ENCODE peak calls at places on chromosome 19, in ten cellular contexts. X is stomach, K is pancreas, A is RWPE2, L is HCT116, M is SK-N-SH, Y is heart left ventricle, V is esophagus squamous epithelium, F is neural progenitor cell, D is tibial artery. U is an unnamed sample.

GRCh38 chr19:9323557-9323918 is 441 bp upstream of the ZNF559 start:
- DNase-seq in X (peak; percentile 55), D (peak; percentile 83), F (no peak), M (peak; percentile 66), L (peak; percentile 6), V (no peak), A (no peak), Y (peak; percentile 86), K (peak; percentile 38), U (peak; percentile 75)

GRCh38 chr19:52778811-52779210 is 7.8 kb downstream of the ZNF600 start:
- DNase-seq in K (no peak), F (no peak), V (no peak), Y (no peak), A (no peak), X (no peak), M (no peak), D (no peak), L (no peak), U (no peak)

GRCh38 chr19:34232566-34233481 is 21.5 kb upstream of the GARRE1 start:
- DNase-seq in V (no peak), A (no peak), D (peak; percentile 71), K (peak; percentile 54), X (no peak), Y (peak; percentile 55), M (no peak), L (peak; percentile 57), F (no peak), U (peak; percentile 86)

GRCh38 chr19:9324584-9324962 is 594 bp downstream of the ZNF559 start:
- DNase-seq in A (no peak), Y (no peak), X (no peak), L (no peak), K (no peak), M (peak; percentile 7), V (no peak), F (no peak), D (no peak), U (no peak)

GRCh38 chr19:572891-573825 is 762 bp downstream of the BSG start:
- DNase-seq in L (no peak), F (peak; percentile 78), D (peak; percentile 74), X (peak; percentile 57), V (no peak), K (peak; percentile 82), Y (peak; percentile 43), M (peak; percentile 69), A (no peak), U (peak; percentile 77)

GRCh38 chr19:29552454-29553280 is 26.9 kb downstream of the VSTM2B start:
- DNase-seq in D (peak; percentile 40), A (no peak), M (no peak), X (peak; percentile 18), V (no peak), F (no peak), K (no peak), Y (no peak), L (no peak), U (no peak)

GRCh38 chr19:887072-887471 is 5.9 kb downstream of the MED16 start:
- DNase-seq in K (no peak), F (no peak), A (no peak), D (no peak), V (no peak), X (no peak), M (peak; percentile 92), Y (no peak), L (no peak), U (no peak)

GRCh38 chr19:10270180-10270615 is 722 bp upstream of the ICAM1 start:
- DNase-seq in L (no peak), A (no peak), Y (peak; percentile 77), V (no peak), M (peak; percentile 39), D (peak; percentile 79), F (peak; percentile 20), K (no peak), X (peak; percentile 75), U (peak; percentile 92)

GRCh38 chr19:4425531-4425930 is 23.1 kb downstream of the CHAF1A start:
- DNase-seq in V (no peak), X (no peak), L (no peak), A (no peak), K (no peak), Y (no peak), D (no peak), M (no peak), F (no peak), U (no peak)

GRCh38 chr19:55336101-55336500 is 3.6 kb upstream of the KMT5C start:
- DNase-seq in F (no peak), L (no peak), X (no peak), A (peak; percentile 82), K (no peak), D (no peak), V (no peak), M (no peak), Y (no peak), U (no peak)

DNA sequence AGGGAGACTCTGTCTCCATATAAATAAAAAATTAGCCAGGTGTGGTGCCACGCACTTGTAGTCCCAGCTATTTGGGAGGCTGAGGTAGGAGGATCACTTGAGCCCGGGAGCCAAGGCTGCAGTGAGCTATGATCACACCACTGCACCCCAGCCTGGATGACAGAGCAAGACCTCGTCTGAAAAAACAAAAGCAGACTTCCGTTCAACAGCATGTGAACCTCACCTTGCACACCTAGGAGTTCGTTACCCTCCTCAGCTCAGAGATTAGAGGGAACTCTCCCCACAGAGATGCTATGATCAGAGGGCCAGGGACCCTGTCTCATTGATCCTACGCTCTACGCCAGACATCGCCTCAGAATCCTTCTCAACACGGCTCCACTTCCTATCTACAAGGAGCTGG is 15.3 kb downstream of the ELL start:
- DNase-seq in X (no peak), D (no peak), K (no peak), L (no peak), V (no peak), F (no peak), Y (no peak), M (no peak), A (no peak), U (no peak)
- H3K4me3 ChIP-seq in X (no peak overlapping the region), D (no peak overlapping the region), K (no peak overlapping the region), L (no peak overlapping the region), V (no peak overlapping the region), F (no peak overlapping the region), Y (no peak overlapping the region), M (no peak overlapping the region), A (no peak overlapping the region), U (no peak overlapping the region)

GRCh38 chr19:2164020-2164988 is 571 bp downstream of the DOT1L start:
- DNase-seq in K (no peak), A (no peak), D (peak; percentile 81), V (no peak), X (no peak), F (peak; percentile 73), L (no peak), M (no peak), Y (no peak), U (no peak)
- H3K27ac ChIP-seq in K (peak overlapping the region; percentile 91), A (peak overlapping the region; percentile 86), D (peak overlapping the region; percentile 92), V (peak overlapping the region; percentile 98), X (peak overlapping the region; percentile 96), F (peak overlapping the region; percentile 71), L (peak overlapping the region; percentile 99), M (peak overlapping the region; percentile 67), Y (peak overlapping the region; percentile 93), U (no peak overlapping the region)

GRCh38 chr19:38268539-38268938 is 4.2 kb downstream of the SPINT2 start:
- DNase-seq in A (no peak), V (no peak), K (no peak), M (no peak), Y (no peak), L (no peak), X (no peak), D (no peak), F (no peak), U (no peak)

GRCh38 chr19:38267780-38268430 is 3.5 kb downstream of the SPINT2 start:
- DNase-seq in F (no peak), M (no peak), D (no peak), V (no peak), L (no peak), Y (no peak), X (peak; percentile 81), K (peak; percentile 77), A (no peak), U (no peak)

GRCh38 chr19:38266070-38266469 is 1.7 kb downstream of the SPINT2 start:
- DNase-seq in M (no peak), K (no peak), Y (no peak), V (no peak), F (no peak), A (no peak), X (no peak), L (no peak), D (no peak), U (no peak)

GRCh38 chr19:38265213-38265861 is 964 bp downstream of the SPINT2 start:
- DNase-seq in X (peak; percentile 63), F (no peak), K (peak; percentile 58), V (no peak), A (no peak), L (no peak), M (no peak), Y (no peak), D (no peak), U (peak; percentile 75)

GRCh38 chr19:38266981-38267597 is 2.7 kb downstream of the SPINT2 start:
- DNase-seq in X (no peak), F (no peak), V (no peak), M (no peak), A (no peak), D (no peak), K (no peak), Y (no peak), L (peak; percentile 38), U (no peak)
- H3K4me3 ChIP-seq in X (no peak overlapping the region), F (no peak overlapping the region), V (peak overlapping the region; percentile 83), M (no peak overlapping the region), A (peak overlapping the region; percentile 68), D (no peak overlapping the region), K (no peak overlapping the region), Y (no peak overlapping the region), L (peak overlapping the region; percentile 100), U (no peak overlapping the region)

DNA sequence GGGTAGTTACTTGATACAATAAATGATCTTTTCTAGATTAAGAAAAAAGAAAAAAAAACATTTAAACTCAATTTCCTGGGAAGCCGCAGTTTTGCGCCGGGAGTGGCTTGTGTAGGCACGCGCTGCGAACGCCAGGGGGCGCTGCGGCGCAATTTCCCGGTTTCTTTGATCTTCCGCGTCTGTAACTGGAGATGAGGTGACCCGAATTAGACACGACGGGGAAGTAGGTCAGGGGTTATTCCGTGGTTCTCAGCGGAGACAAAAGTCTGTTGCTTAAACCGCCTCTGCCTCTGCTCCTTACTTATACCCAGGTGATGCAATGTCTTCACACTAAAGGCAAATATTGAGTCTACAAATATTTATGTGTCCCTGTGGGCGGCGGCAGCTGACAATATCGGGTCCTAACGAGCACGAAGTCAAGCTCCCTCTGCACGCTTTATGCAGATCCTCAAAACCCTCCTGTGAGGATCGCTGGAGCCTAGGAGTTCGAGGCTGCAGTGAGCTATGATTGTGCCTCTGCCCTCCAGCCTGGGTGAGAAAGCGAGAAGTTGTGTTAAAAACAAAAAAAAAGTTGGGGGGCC is 15.2 kb downstream of the STXBP2 start:
- DNase-seq in D (peak; percentile 80), K (peak; percentile 87), X (peak; percentile 91), M (peak; percentile 89), Y (peak; percentile 80), V (peak; percentile 24), F (peak; percentile 92), L (peak; percentile 74), A (no peak), U (peak; percentile 95)
- H3K27ac ChIP-seq in D (no peak overlapping the region), K (peak overlapping the region; percentile 70), X (peak overlapping the region; percentile 70), M (no peak overlapping the region), Y (no peak overlapping the region), V (no peak overlapping the region), F (no peak overlapping the region), L (peak overlapping the region; percentile 32), A (no peak overlapping the region), U (no peak overlapping the region)

U was measured in aorta.